ENCODE peak calls at places on chromosomes 11 and 22, in ten cellular contexts. T, B, C, K, M, I, L, U, Q and E are unnamed samples.

GRCh38 chr11:44397586-44398178 is 87.7 kb upstream of the ALX4 start:
- DNase-seq in K (no peak), L (no peak), C (no peak), B (no peak), U (no peak), Q (no peak), M (no peak), T (no peak), I (no peak), E (no peak)

GRCh38 chr11:26285593-26285992 is 46.3 kb upstream of the ANO3 start:
- DNase-seq in Q (peak; percentile 18), I (no peak), M (no peak), C (no peak), K (no peak), L (no peak), B (no peak), T (no peak), U (no peak), E (no peak)

GRCh38 chr11:39817248-39817647 is 1642.2 kb downstream of the LRRC4C start:
- DNase-seq in B (no peak), U (no peak), M (no peak), C (no peak), Q (no peak), I (no peak), K (no peak), L (no peak), T (no peak), E (no peak)

GRCh38 chr11:62472063-62472884 is 53.4 kb downstream of the SCGB1A1 start:
- DNase-seq in B (no peak), Q (no peak), T (no peak), C (no peak), M (no peak), U (peak; percentile 59), L (peak; percentile 35), K (no peak), I (peak; percentile 60), E (peak; percentile 41)

GRCh38 chr11:48354013-48354412 is 12.3 kb downstream of the OR4C5 start:
- DNase-seq in B (no peak), L (no peak), Q (no peak), U (no peak), C (no peak), M (no peak), T (no peak), I (no peak), K (no peak), E (no peak)

GRCh38 chr11:65498727-65498976 is 193 bp upstream of the MALAT1 start:
- DNase-seq in K (no peak), L (no peak), B (no peak), Q (no peak), C (no peak), T (no peak), I (no peak), M (no peak), U (no peak), E (no peak)

GRCh38 chr22:47406896-47407295 is 644.4 kb downstream of the TBC1D22A start:
- DNase-seq in I (no peak), L (no peak), U (no peak), B (no peak), M (no peak), C (no peak), K (no peak), T (no peak), Q (no peak), E (no peak)

GRCh38 chr11:64826578-64827450 is 16.5 kb upstream of the MEN1 start:
- DNase-seq in K (no peak), U (no peak), B (no peak), I (no peak), C (no peak), L (no peak), M (no peak), Q (peak; percentile 72), T (no peak), E (no peak)

GRCh38 chr11:87300640-87301381 is 263.1 kb downstream of the TMEM135 start:
- DNase-seq in U (no peak), T (no peak), K (no peak), Q (no peak), L (no peak), C (no peak), M (no peak), I (no peak), B (no peak), E (no peak)

GRCh38 chr11:69801513-69802335 is 17.5 kb downstream of the FGF3 start:
- DNase-seq in U (peak; percentile 64), Q (peak; percentile 88), C (no peak), T (no peak), I (no peak), M (no peak), K (peak; percentile 26), B (no peak), L (no peak), E (no peak)

GRCh38 chr11:17258670-17259069 is 17.9 kb upstream of the NUCB2 start:
- DNase-seq in L (no peak), B (no peak), I (no peak), Q (no peak), U (no peak), M (no peak), C (no peak), K (no peak), T (no peak), E (no peak)

GRCh38 chr11:17256512-17256911 is 20.0 kb upstream of the NUCB2 start:
- DNase-seq in Q (no peak), K (no peak), U (no peak), B (no peak), C (no peak), T (no peak), M (no peak), I (peak; percentile 92), L (no peak), E (peak; percentile 93)

GRCh38 chr11:17257200-17257599 is 19.3 kb upstream of the NUCB2 start:
- DNase-seq in Q (no peak), K (no peak), I (peak; percentile 54), C (no peak), T (no peak), L (no peak), M (no peak), U (no peak), B (no peak), E (no peak)

GRCh38 chr11:17259519-17259918 is 17.0 kb upstream of the NUCB2 start:
- DNase-seq in I (peak; percentile 22), B (no peak), Q (no peak), K (no peak), T (no peak), M (no peak), U (no peak), C (no peak), L (no peak), E (peak; percentile 59)

DNA sequence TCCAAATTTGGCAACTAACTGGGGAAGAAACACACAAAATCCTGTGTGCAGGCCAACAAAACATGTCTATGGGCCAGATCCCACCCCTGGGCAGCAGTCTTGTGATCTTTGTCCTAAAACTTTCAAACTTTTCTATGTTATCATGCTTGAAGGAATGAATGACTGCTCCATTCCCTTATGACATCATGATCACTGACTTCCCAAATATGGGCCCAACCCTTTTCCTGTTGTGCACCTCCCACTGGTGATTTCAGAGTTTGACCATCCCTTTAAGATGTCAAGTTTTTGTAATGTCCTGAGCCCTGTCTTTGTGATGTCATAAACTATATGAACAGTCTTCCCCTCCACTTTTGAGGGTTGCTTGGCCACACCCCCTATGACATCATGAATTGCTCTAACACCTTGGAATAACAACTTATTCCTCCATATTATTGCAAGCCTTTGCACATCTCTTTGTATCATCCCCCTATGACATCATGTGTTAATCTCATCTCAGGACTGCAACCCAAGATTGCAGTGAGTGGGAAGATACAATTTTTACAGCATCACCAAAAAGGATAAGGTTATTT is 16.5 kb upstream of the NUCB2 start:
- DNase-seq in C (no peak), L (no peak), Q (no peak), I (no peak), T (no peak), U (no peak), B (no peak), K (no peak), M (no peak), E (peak; percentile 30)
- H3K27ac ChIP-seq in C (no peak overlapping the region), L (no peak overlapping the region), Q (no peak overlapping the region), I (no peak overlapping the region), T (no peak overlapping the region), U (no peak overlapping the region), B (no peak overlapping the region), K (no peak overlapping the region), M (no peak overlapping the region), E (no peak overlapping the region)

DNA sequence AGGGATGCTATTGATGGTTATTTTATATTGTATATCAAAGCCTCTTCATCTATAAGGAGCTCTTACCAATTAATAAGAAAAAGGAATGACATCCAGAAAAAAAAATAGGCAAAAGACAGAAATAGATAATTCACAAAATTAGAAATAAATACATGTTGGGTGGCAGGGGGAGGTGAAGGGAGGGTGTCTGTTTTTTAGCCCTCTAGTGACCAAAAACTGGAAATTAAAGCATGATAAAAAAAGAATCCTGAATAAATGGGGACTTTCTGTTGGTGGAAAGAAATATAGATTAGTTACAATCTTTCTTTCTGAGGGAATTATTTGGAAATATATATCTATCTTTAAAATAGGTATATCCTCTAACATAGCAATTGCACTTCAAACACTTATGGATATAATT is 42.0 kb upstream of the TTC36 start:
- DNase-seq in U (no peak), I (no peak), B (no peak), K (no peak), L (no peak), M (no peak), C (no peak), T (no peak), Q (no peak), E (no peak)
- TF ChIP-seq CTCF in U (peak; percentile 27), I (peak; percentile 15), B (no peak), K (no peak), L (no peak), M (no peak), C (no peak), T (no peak), Q (no peak), E (no peak)

GRCh38 chr11:8337396-8337795 is 73.7 kb upstream of the LMO1 start:
- DNase-seq in C (no peak), B (no peak), M (no peak), I (no peak), L (no peak), Q (no peak), K (no peak), U (no peak), T (no peak), E (no peak)
- H3K27me3 ChIP-seq in C (peaks cover 18% of the 10 kb centered on the region), B (no peaks in the 10 kb centered on the region), M (no peaks in the 10 kb centered on the region), I (no peaks in the 10 kb centered on the region), L (no peaks in the 10 kb centered on the region), Q (no peaks in the 10 kb centered on the region), K (no peaks in the 10 kb centered on the region), U (no peaks in the 10 kb centered on the region), T (no peaks in the 10 kb centered on the region), E (peaks cover 10% of the 10 kb centered on the region)

DNA sequence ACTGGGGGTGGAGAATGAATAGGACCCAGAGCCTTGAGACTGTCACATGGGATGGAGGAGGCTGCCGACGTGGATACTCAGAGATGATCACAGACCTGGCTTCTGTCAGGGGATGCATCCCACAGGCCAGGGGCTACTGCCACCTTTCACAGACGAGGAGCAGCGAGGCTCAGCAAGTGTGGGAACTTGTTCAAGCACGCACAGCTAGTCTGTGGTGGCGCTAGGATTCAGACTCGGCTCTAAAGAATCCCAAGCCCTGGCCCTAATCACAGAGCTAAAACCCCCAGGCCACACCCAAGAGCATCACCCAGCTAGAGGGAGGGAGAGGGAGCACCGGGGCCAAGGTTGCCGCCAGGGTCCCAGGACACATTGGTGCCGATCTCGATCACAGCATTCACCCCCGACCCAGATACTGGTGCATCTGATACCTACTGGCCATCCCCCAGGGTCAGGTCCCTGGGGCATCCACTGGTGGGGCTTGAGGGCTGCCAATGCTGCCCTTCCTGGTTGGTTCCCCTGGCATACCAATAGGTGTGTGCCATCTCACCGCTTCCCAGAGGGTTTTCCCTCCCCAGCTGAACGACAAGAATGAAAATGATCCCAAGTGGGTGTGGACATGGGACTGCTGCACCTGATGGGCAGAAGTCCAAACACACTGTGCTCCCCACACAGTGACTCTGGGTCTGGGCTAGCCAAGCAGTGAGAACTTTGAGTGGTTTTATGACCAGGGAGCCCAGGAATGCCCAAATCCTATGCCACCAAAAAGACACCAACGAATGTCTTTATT is 6.2 kb downstream of the CHST1 start:
- DNase-seq in B (peak; percentile 64), T (peak; percentile 36), Q (no peak), U (no peak), I (no peak), M (no peak), C (no peak), K (no peak), L (no peak), E (no peak)
- H3K27ac ChIP-seq in B (peak overlapping the region; percentile 72), T (peak overlapping the region; percentile 43), Q (no peak overlapping the region), U (no peak overlapping the region), I (no peak overlapping the region), M (peak overlapping the region; percentile 54), C (peak overlapping the region; percentile 85), K (peak overlapping the region; percentile 64), L (peak overlapping the region; percentile 65), E (no peak overlapping the region)